ENCODE peak calls at places on chromosomes 4 and X, in seven cellular contexts. One of them, this sample, is unnamed.

GRCh38 chr4:139509727-139510410 is 46.1 kb downstream of the SETD7 start:
- DNase-seq in HCT116: no peak
- DNase-seq in testis: peak
- DNase-seq in heart left ventricle: no peak
- DNase-seq in adrenal gland: no peak
- DNase-seq in gastrocnemius medialis: no peak
- DNase-seq in transverse colon: no peak
- DNase-seq in this sample: no peak

GRCh38 chrX:102808336-102808735 is 87.8 kb downstream of the GPRASP3 start:
- DNase-seq in transverse colon: no peak
- DNase-seq in HCT116: no peak
- DNase-seq in heart left ventricle: no peak
- DNase-seq in gastrocnemius medialis: no peak
- DNase-seq in adrenal gland: no peak
- DNase-seq in testis: no peak
- DNase-seq in this sample: no peak

GRCh38 chr4:73844352-73844751 is 7.9 kb downstream of the CXCL6 start:
- DNase-seq in HCT116: no peak
- DNase-seq in adrenal gland: no peak
- DNase-seq in heart left ventricle: no peak
- DNase-seq in transverse colon: no peak
- DNase-seq in gastrocnemius medialis: no peak
- DNase-seq in testis: no peak
- DNase-seq in this sample: no peak

GRCh38 chr4:37441231-37442061 is 196.9 kb downstream of the NWD2 start:
- DNase-seq in testis: no peak
- DNase-seq in HCT116: peak
- DNase-seq in gastrocnemius medialis: no peak
- DNase-seq in adrenal gland: no peak
- DNase-seq in heart left ventricle: no peak
- DNase-seq in transverse colon: peak
- DNase-seq in this sample: no peak

GRCh38 chrX:47143894-47144625 is 442 bp downstream of the NDUFB11 start:
- DNase-seq in transverse colon: peak
- DNase-seq in heart left ventricle: peak
- DNase-seq in testis: peak
- DNase-seq in adrenal gland: peak
- DNase-seq in gastrocnemius medialis: peak
- DNase-seq in HCT116: no peak
- DNase-seq in this sample: peak

GRCh38 chr4:151407466-151408379 is 1.3 kb upstream of the FHIP1A start:
- DNase-seq in HCT116: no peak
- DNase-seq in heart left ventricle: peak
- DNase-seq in testis: peak
- DNase-seq in transverse colon: peak
- DNase-seq in adrenal gland: peak
- DNase-seq in gastrocnemius medialis: peak
- DNase-seq in this sample: no peak

GRCh38 chr4:5752803-5753184 is 41.8 kb downstream of the EVC start:
- DNase-seq in transverse colon: no peak
- DNase-seq in heart left ventricle: no peak
- DNase-seq in testis: no peak
- DNase-seq in adrenal gland: no peak
- DNase-seq in HCT116: no peak
- DNase-seq in gastrocnemius medialis: no peak
- DNase-seq in this sample: no peak

GRCh38 chr4:141140271-141141205 is 7.3 kb upstream of the RNF150 start:
- DNase-seq in adrenal gland: no peak
- DNase-seq in heart left ventricle: no peak
- DNase-seq in testis: peak
- DNase-seq in HCT116: no peak
- DNase-seq in gastrocnemius medialis: no peak
- DNase-seq in transverse colon: no peak
- DNase-seq in this sample: no peak

GRCh38 chrX:97021680-97022079 is 138.0 kb downstream of the RPA4 start:
- DNase-seq in adrenal gland: no peak
- DNase-seq in testis: no peak
- DNase-seq in heart left ventricle: no peak
- DNase-seq in transverse colon: no peak
- DNase-seq in HCT116: no peak
- DNase-seq in gastrocnemius medialis: no peak
- DNase-seq in this sample: no peak

GRCh38 chr4:118307619-118308018 is 45.2 kb downstream of the PRSS12 start:
- DNase-seq in testis: no peak
- DNase-seq in gastrocnemius medialis: no peak
- DNase-seq in adrenal gland: no peak
- DNase-seq in HCT116: no peak
- DNase-seq in transverse colon: no peak
- DNase-seq in heart left ventricle: no peak
- DNase-seq in this sample: no peak

GRCh38 chrX:13081385-13082285 is 37.2 kb upstream of the FAM9C start:
- DNase-seq in heart left ventricle: no peak
- DNase-seq in testis: no peak
- DNase-seq in gastrocnemius medialis: no peak
- DNase-seq in transverse colon: no peak
- DNase-seq in adrenal gland: no peak
- DNase-seq in HCT116: no peak
- DNase-seq in this sample: no peak

GRCh38 chrX:130118941-130119640 is 8.8 kb upstream of the ELF4 start:
- DNase-seq in adrenal gland: no peak
- DNase-seq in HCT116: no peak
- DNase-seq in testis: no peak
- DNase-seq in gastrocnemius medialis: no peak
- DNase-seq in heart left ventricle: no peak
- DNase-seq in transverse colon: no peak
- DNase-seq in this sample: no peak

GRCh38 chr4:7343950-7344349 is 90.8 kb downstream of the PSAPL1 start:
- DNase-seq in transverse colon: no peak
- DNase-seq in gastrocnemius medialis: no peak
- DNase-seq in HCT116: no peak
- DNase-seq in testis: no peak
- DNase-seq in heart left ventricle: no peak
- DNase-seq in adrenal gland: no peak
- DNase-seq in this sample: no peak

GRCh38 chr4:13089659-13089998 is 394.5 kb downstream of the RAB28 start:
- DNase-seq in testis: no peak
- DNase-seq in transverse colon: no peak
- DNase-seq in HCT116: no peak
- DNase-seq in gastrocnemius medialis: no peak
- DNase-seq in adrenal gland: no peak
- DNase-seq in heart left ventricle: no peak
- DNase-seq in this sample: no peak

GRCh38 chr4:36900446-36900987 is 344.0 kb upstream of the NWD2 start:
- DNase-seq in gastrocnemius medialis: no peak
- DNase-seq in testis: no peak
- DNase-seq in transverse colon: no peak
- DNase-seq in adrenal gland: no peak
- DNase-seq in HCT116: no peak
- DNase-seq in heart left ventricle: no peak
- DNase-seq in this sample: no peak

GRCh38 chr4:24794111-24794860 is 1.1 kb upstream of the SOD3 start:
- DNase-seq in adrenal gland: peak
- DNase-seq in transverse colon: peak
- DNase-seq in HCT116: no peak
- DNase-seq in gastrocnemius medialis: no peak
- DNase-seq in heart left ventricle: no peak
- DNase-seq in testis: peak
- DNase-seq in this sample: no peak

GRCh38 chrX:103571121-103571520 is 14.2 kb upstream of the TCEAL4 start:
- DNase-seq in testis: no peak
- DNase-seq in transverse colon: no peak
- DNase-seq in gastrocnemius medialis: no peak
- DNase-seq in HCT116: no peak
- DNase-seq in heart left ventricle: no peak
- DNase-seq in adrenal gland: no peak
- DNase-seq in this sample: no peak

GRCh38 chr4:94525993-94526740 is 74.4 kb downstream of the PDLIM5 start:
- DNase-seq in adrenal gland: no peak
- DNase-seq in gastrocnemius medialis: no peak
- DNase-seq in HCT116: no peak
- DNase-seq in transverse colon: no peak
- DNase-seq in heart left ventricle: no peak
- DNase-seq in testis: no peak
- DNase-seq in this sample: no peak

GRCh38 chr4:139686130-139686529 is 20.5 kb downstream of the MGST2 start:
- DNase-seq in gastrocnemius medialis: no peak
- DNase-seq in transverse colon: no peak
- DNase-seq in adrenal gland: no peak
- DNase-seq in heart left ventricle: no peak
- DNase-seq in HCT116: no peak
- DNase-seq in testis: no peak
- DNase-seq in this sample: no peak

DNA sequence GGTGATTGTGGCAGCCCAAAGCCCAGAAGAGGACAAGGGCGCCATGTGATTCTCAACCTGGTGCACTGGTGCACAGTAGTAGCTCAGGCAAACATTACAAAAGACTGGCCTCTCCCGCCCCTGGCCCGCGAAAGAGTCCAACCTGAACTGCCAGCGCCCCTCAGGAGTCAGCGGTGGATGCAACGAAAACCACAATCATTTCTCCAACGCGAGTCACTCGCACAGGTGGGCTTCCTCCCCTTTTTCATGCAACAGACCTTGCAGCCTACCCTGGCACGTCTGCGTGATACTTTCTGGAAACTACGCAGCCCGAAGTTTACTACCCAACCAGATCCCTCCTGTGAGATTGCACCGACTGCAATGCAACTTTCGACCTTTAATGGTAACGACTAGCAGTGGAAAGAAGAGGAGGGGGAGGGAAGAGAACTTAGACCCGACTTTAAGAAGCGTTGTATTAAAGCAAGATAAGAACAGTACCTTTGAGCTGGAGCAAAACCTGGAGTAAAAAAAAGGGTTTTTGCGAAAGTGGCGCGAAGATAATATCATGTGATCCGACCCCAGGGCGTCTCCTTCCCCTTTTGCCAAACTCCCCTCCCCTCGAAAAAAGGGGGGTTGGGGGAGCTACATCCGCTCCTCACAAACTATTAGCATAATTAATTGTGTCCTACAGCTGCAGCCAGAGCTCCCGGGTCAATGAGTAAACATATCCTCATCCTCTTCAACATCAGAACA is 63.3 kb upstream of the CCDC160 start:
- DNase-seq in gastrocnemius medialis: no peak
- DNase-seq in transverse colon: no peak
- DNase-seq in adrenal gland: no peak
- DNase-seq in HCT116: no peak
- DNase-seq in heart left ventricle: no peak
- DNase-seq in testis: no peak
- DNase-seq in this sample: no peak
- TF ChIP-seq POLR2A in gastrocnemius medialis: no peak
- TF ChIP-seq POLR2A in transverse colon: no peak
- TF ChIP-seq POLR2A in adrenal gland: no peak
- TF ChIP-seq POLR2A in HCT116: no peak
- TF ChIP-seq POLR2A in heart left ventricle: no peak
- TF ChIP-seq POLR2A in testis: no peak
- TF ChIP-seq POLR2A in this sample: no peak

GRCh38 chrX:41333994-41334865 is at the start of gene DDX3X:
- DNase-seq in gastrocnemius medialis: peak
- DNase-seq in adrenal gland: peak
- DNase-seq in HCT116: peak
- DNase-seq in transverse colon: peak
- DNase-seq in testis: peak
- DNase-seq in heart left ventricle: peak
- DNase-seq in this sample: no peak
- TF ChIP-seq POLR2A in gastrocnemius medialis: peak
- TF ChIP-seq POLR2A in adrenal gland: peak
- TF ChIP-seq POLR2A in HCT116: peak
- TF ChIP-seq POLR2A in transverse colon: peak
- TF ChIP-seq POLR2A in testis: no peak
- TF ChIP-seq POLR2A in heart left ventricle: peak
- TF ChIP-seq POLR2A in this sample: peak

GRCh38 chr4:41258783-41259182 is 2.1 kb downstream of the UCHL1 start:
- DNase-seq in gastrocnemius medialis: no peak
- DNase-seq in adrenal gland: peak
- DNase-seq in transverse colon: no peak
- DNase-seq in testis: peak
- DNase-seq in HCT116: peak
- DNase-seq in heart left ventricle: no peak
- DNase-seq in this sample: no peak
- TF ChIP-seq POLR2A in gastrocnemius medialis: no peak
- TF ChIP-seq POLR2A in adrenal gland: no peak
- TF ChIP-seq POLR2A in transverse colon: no peak
- TF ChIP-seq POLR2A in testis: no peak
- TF ChIP-seq POLR2A in HCT116: no peak
- TF ChIP-seq POLR2A in heart left ventricle: no peak
- TF ChIP-seq POLR2A in this sample: no peak

GRCh38 chr4:17510582-17510981 is 1.3 kb downstream of the QDPR start:
- DNase-seq in testis: no peak
- DNase-seq in heart left ventricle: no peak
- DNase-seq in adrenal gland: no peak
- DNase-seq in HCT116: no peak
- DNase-seq in gastrocnemius medialis: no peak
- DNase-seq in transverse colon: no peak
- DNase-seq in this sample: no peak

GRCh38 chr4:17512973-17513665 is 1.2 kb upstream of the QDPR start:
- DNase-seq in transverse colon: no peak
- DNase-seq in testis: no peak
- DNase-seq in heart left ventricle: no peak
- DNase-seq in gastrocnemius medialis: no peak
- DNase-seq in adrenal gland: no peak
- DNase-seq in HCT116: no peak
- DNase-seq in this sample: no peak

GRCh38 chr4:17514865-17515264 is at the start of gene CLRN2:
- DNase-seq in adrenal gland: no peak
- DNase-seq in HCT116: no peak
- DNase-seq in heart left ventricle: no peak
- DNase-seq in transverse colon: no peak
- DNase-seq in gastrocnemius medialis: no peak
- DNase-seq in testis: no peak
- DNase-seq in this sample: no peak

GRCh38 chr4:17511950-17512795 is at the start of gene QDPR:
- DNase-seq in adrenal gland: peak
- DNase-seq in transverse colon: peak
- DNase-seq in gastrocnemius medialis: peak
- DNase-seq in testis: peak
- DNase-seq in HCT116: peak
- DNase-seq in heart left ventricle: peak
- DNase-seq in this sample: peak

DNA sequence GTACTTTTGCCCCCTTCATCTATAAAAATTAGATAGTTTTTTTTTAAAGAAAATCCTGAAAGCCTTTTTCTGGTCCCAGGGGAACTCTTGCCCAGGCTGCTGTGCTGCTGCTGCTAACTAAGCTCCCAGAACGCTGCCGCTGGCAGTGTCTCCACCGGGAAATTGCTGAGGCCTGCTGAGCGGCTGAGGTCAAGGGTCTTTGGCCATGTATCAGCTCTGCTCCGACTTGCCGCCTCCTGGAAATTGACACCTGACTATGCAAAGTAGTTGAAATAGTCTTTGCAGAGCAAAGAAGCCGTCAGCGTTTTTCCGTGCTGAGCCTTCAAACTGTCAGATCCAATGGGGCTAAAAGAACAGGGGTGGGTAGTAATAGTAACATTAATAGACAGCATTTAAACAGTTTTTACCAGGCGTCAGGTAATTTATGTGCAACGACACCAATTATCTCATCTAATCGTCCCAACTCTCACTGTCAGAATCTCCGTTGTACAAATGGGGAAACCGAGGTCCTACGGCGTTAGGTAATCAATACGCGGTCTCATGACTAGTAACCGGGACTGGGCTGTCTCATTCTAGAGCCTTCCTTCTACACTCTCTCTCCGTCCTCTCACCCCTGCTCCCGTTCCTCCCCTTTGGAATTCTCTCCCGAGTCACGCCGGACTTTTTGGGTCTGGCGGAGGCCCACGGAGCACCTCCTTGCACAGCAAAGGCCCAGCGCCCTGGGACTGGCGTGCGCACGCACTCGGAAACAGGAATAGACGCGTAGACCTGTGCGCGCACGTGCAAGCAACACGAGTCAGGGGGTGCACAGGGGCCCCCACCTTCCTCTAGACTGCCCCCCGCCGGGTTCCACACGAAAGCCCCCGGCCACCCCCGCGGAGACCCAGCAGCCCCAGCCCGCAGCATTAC is 595 bp downstream of the QDPR start:
- DNase-seq in adrenal gland: peak
- DNase-seq in HCT116: peak
- DNase-seq in transverse colon: peak
- DNase-seq in gastrocnemius medialis: peak
- DNase-seq in heart left ventricle: peak
- DNase-seq in testis: peak
- DNase-seq in this sample: no peak
- TF ChIP-seq POLR2A in adrenal gland: no peak
- TF ChIP-seq POLR2A in HCT116: no peak
- TF ChIP-seq POLR2A in transverse colon: no peak
- TF ChIP-seq POLR2A in gastrocnemius medialis: no peak
- TF ChIP-seq POLR2A in heart left ventricle: no peak
- TF ChIP-seq POLR2A in testis: no peak
- TF ChIP-seq POLR2A in this sample: no peak